ENCODE peak calls at places on chromosomes 16 and 17, in six cellular contexts. M is body of pancreas, G is lung, F is PC-9, I is spleen, R is RWPE2. P is an unnamed sample. For H3K4me1, the result is how much of the 10 kb centered on the place peaks cover.

GRCh38 chr17:69142473-69142802 is 743 bp upstream of the ABCA6 start:
- DNase-seq in I (no peak), G (no peak), M (no peak), R (no peak), F (no peak), P (no peak)

GRCh38 chr16:57689772-57690558 is 4.6 kb upstream of the DRC7 start:
- DNase-seq in I (peak), F (peak), M (no peak), R (no peak), G (no peak), P (no peak)

GRCh38 chr17:44911133-44912001 is 3.9 kb downstream of the GFAP start:
- DNase-seq in I (peak), F (peak), M (peak), G (peak), R (no peak), P (peak)

GRCh38 chr17:47719411-47720152 is 13.5 kb upstream of the TBX21 start:
- DNase-seq in G (no peak), R (no peak), M (no peak), F (peak), I (no peak), P (peak)

GRCh38 chr17:77382966-77383612 is 242.3 kb downstream of the SEC14L1 start:
- DNase-seq in I (no peak), R (no peak), F (no peak), G (no peak), M (no peak), P (no peak)

GRCh38 chr17:51720439-51720838 is 438.1 kb downstream of the CA10 start:
- DNase-seq in R (no peak), G (no peak), I (no peak), M (no peak), F (no peak), P (no peak)

GRCh38 chr17:75031972-75032895 is 14.5 kb downstream of the ATP5PD start:
- DNase-seq in F (peak), G (peak), I (peak), M (peak), R (no peak), P (peak)

GRCh38 chr17:39306509-39307212 is 80.9 kb upstream of the STAC2 start:
- DNase-seq in R (no peak), G (no peak), I (no peak), F (no peak), M (no peak), P (no peak)

GRCh38 chr17:37676115-37676925 is 33.1 kb upstream of the DDX52 start:
- DNase-seq in F (no peak), G (no peak), I (no peak), M (no peak), R (no peak), P (no peak)

GRCh38 chr16:47592232-47592631 is 131.1 kb downstream of the PHKB start:
- DNase-seq in M (no peak), F (no peak), I (no peak), G (no peak), R (no peak), P (no peak)

GRCh38 chr17:51435641-51436091 is 175.3 kb downstream of the UTP18 start:
- DNase-seq in G (peak), F (peak), I (no peak), M (peak), R (no peak), P (peak)

GRCh38 chr17:76612977-76613851 is 27.6 kb upstream of the ST6GALNAC2 start:
- DNase-seq in R (no peak), M (no peak), I (no peak), F (peak), G (no peak), P (no peak)

GRCh38 chr17:68705331-68706166 is 104.4 kb upstream of the FAM20A start:
- DNase-seq in M (no peak), G (no peak), R (no peak), F (no peak), I (no peak), P (no peak)

GRCh38 chr17:45385331-45385997 is 47.2 kb downstream of the ARHGAP27 start:
- DNase-seq in R (no peak), M (peak), F (peak), G (peak), I (peak), P (peak)

GRCh38 chr16:50363656-50364055 is 5.1 kb downstream of the BRD7 start:
- DNase-seq in G (no peak), R (no peak), I (no peak), F (no peak), M (no peak), P (no peak)

GRCh38 chr17:67364847-67365761 is 1.3 kb downstream of the PSMD12 start:
- DNase-seq in G (no peak), R (no peak), I (no peak), F (no peak), M (no peak), P (no peak)

GRCh38 chr17:72606656-72607055 is 485.8 kb downstream of the SLC39A11 start:
- DNase-seq in R (no peak), I (no peak), G (no peak), F (peak), M (no peak), P (no peak)

GRCh38 chr17:50681260-50682200 is 26.2 kb downstream of the ANKRD40 start:
- DNase-seq in G (no peak), F (no peak), M (peak), R (peak), I (peak), P (no peak)

GRCh38 chr16:3577302-3577752 is at the start of gene NLRC3:
- DNase-seq in F (no peak), I (peak), G (no peak), R (peak), M (no peak), P (peak)

GRCh38 chr16:57720142-57720575 is 15.4 kb upstream of the KATNB1 start:
- DNase-seq in I (peak), G (peak), M (peak), R (no peak), F (no peak), P (peak)

GRCh38 chr16:81238296-81239011 is at the start of gene BCO1:
- DNase-seq in M (peak), G (peak), I (peak), R (no peak), F (peak), P (no peak)

GRCh38 chr17:40915199-40915661 is 22.2 kb downstream of the KRT23 start:
- DNase-seq in F (peak), G (no peak), I (no peak), R (no peak), M (no peak), P (no peak)

GRCh38 chr16:80580109-80580832 is 39.5 kb downstream of the DYNLRB2 start:
- DNase-seq in I (no peak), G (no peak), R (no peak), M (no peak), F (no peak), P (peak)

GRCh38 chr16:27377666-27378485 is 24.1 kb upstream of the IL21R start:
- DNase-seq in M (no peak), F (no peak), R (no peak), G (no peak), I (peak), P (no peak)

GRCh38 chr16:83878838-83879237 is 20.1 kb upstream of the MLYCD start:
- DNase-seq in F (peak), I (no peak), R (no peak), G (no peak), M (no peak), P (no peak)

GRCh38 chr17:17774009-17774881 is 62.5 kb downstream of the SREBF1 start:
- DNase-seq in F (peak), I (no peak), R (no peak), M (peak), G (no peak), P (no peak)

GRCh38 chr17:10127819-10128375 is 70.5 kb downstream of the GAS7 start:
- DNase-seq in M (peak), I (peak), G (peak), F (no peak), R (no peak), P (no peak)

GRCh38 chr17:68011199-68011665 is 15.0 kb upstream of the C17orf58 start:
- DNase-seq in R (no peak), G (peak), I (peak), F (no peak), M (peak), P (peak)

GRCh38 chr17:50542795-50543774 is 3.9 kb upstream of the SPATA20 start:
- DNase-seq in G (peak), I (no peak), F (no peak), R (peak), M (peak), P (no peak)

GRCh38 chr16:78436023-78436422 is 336.6 kb downstream of the WWOX start:
- DNase-seq in R (no peak), F (no peak), G (no peak), M (no peak), I (no peak), P (no peak)

GRCh38 chr17:45792995-45793755 is 9.1 kb downstream of the CRHR1 start:
- DNase-seq in R (no peak), G (no peak), F (no peak), I (no peak), M (no peak), P (no peak)

GRCh38 chr16:85357924-85358505 is 245.7 kb upstream of the CIBAR2 start:
- DNase-seq in G (no peak), M (no peak), R (no peak), F (no peak), I (no peak), P (no peak)
- H3K4me1 ChIP-seq in G (under half), M (half or more), R (under half), F (under half), I (under half), P (under half)

GRCh38 chr16:4663756-4664465 is 29.5 kb upstream of the NUDT16L1 start:
- DNase-seq in M (no peak), F (no peak), G (peak), R (no peak), I (peak), P (no peak)
- H3K4me3 ChIP-seq in M (no peak), F (no peak), G (no peak), R (no peak), I (no peak), P (no peak)

DNA sequence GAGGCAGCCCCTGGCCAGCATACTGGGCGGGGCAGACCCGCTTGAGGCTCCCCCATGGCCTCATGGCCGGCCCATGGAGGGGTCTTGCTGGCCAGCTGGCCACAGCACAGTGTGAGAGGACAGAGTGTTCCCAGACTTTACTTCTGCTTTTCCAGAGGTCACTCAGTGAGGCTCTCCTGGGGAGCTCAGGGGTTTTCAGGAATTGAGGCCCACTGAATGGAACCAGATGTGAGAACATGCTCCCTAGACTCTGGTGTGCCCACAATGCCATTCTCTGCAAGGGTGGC is 21.2 kb downstream of the ATP6V0D1 start:
- DNase-seq in F (no peak), G (no peak), M (no peak), I (no peak), R (no peak), P (no peak)
- H3K4me1 ChIP-seq in F (under half), G (half or more), M (half or more), I (half or more), R (under half), P (under half)

GRCh38 chr17:49361902-49362722 is at the start of gene ZNF652:
- DNase-seq in R (peak), M (peak), F (peak), G (peak), I (peak), P (peak)

GRCh38 chr17:49361129-49361901 is 735 bp downstream of the ZNF652 start:
- DNase-seq in R (no peak), I (peak), M (peak), F (no peak), G (peak), P (peak)

GRCh38 chr17:49362723-49363117 is 670 bp upstream of the ZNF652 start:
- DNase-seq in R (no peak), I (no peak), F (no peak), G (no peak), M (no peak), P (no peak)

GRCh38 chr17:49359990-49360795 is 1.9 kb downstream of the ZNF652 start:
- DNase-seq in I (no peak), R (no peak), M (no peak), F (no peak), G (no peak), P (no peak)

GRCh38 chr17:49360796-49361128 is 1.3 kb downstream of the ZNF652 start:
- DNase-seq in F (peak), R (no peak), I (peak), M (no peak), G (no peak), P (no peak)
- H3K4me3 ChIP-seq in F (peak), R (peak), I (peak), M (peak), G (peak), P (peak)

GRCh38 chr17:35073991-35074627 is 10.6 kb upstream of the RFFL start:
- DNase-seq in F (peak), I (no peak), G (no peak), M (no peak), R (no peak), P (no peak)
- H3K4me1 ChIP-seq in F (under half), I (half or more), G (under half), M (under half), R (under half), P (under half)

DNA sequence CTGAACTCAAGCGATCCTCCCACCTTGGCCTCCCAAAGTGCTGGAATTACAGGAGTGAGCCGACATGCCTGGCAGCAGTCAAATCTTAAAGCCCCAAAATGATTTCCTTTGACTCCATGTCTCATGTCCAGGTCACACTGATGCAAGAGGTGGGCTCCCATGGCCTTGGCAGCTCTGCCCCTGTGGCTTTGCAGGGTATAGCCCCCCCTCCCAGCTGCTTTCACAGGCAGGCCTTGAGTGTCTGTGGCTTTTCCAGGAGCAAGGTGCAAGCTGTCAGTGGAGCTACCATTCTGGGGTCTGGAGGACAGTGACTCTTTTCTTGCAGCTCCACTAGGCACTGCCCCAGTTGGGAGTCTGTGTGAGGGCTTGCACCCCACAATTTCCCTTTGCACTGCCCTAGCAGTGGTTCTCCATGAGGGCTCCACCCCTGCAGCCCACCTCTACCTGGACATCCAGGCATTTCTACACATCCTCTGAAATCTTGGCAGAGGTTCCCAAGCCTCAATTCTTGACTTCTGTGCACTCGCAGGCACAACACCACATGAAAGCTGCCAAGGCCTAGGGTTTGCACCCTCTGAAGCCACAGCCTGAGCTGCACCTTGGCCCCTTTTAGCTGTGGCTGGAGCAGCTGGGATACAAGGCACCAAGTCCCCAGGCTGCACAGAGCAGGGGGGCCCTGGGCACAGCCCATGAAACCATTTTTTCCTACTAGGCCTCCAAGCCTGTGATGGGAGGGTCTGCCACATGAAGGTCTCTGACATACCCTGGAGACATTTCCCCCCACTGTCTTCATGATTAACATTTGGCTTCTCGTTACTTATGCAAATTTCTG is 79.3 kb upstream of the ARL4D start:
- DNase-seq in I (peak), R (no peak), F (no peak), M (no peak), G (no peak), P (no peak)
- H3K4me3 ChIP-seq in I (no peak), R (no peak), F (no peak), M (no peak), G (no peak), P (no peak)

GRCh38 chr16:49067776-49068175 is 213.9 kb downstream of the CBLN1 start:
- DNase-seq in R (no peak), M (no peak), I (no peak), F (no peak), G (no peak), P (no peak)
- H3K4me1 ChIP-seq in R (under half), M (under half), I (under half), F (under half), G (under half), P (under half)

P was measured in effector memory CD4-positive, alpha-beta T cell.